ENCODE peak calls at places on chromosomes 4 and X, in seven cellular contexts. T is GM12892; X is iPS-NIHi11; H is KBM-7; Q is HS-5; F is ovary; E is stimulated activated CD4-positive, alpha-beta T cell treated with anti-CD3 and anti-CD28 coated beads, TNF-alpha, amount 100 ng/mL, for 1 hour. N is an unnamed sample.

GRCh38 chrX:73850124-73851013 is 287.4 kb downstream of the CHIC1 start:
- DNase-seq in T (no peak), X (peak), H (peak), E (no peak), F (peak), Q (no peak), N (no peak)

GRCh38 chr4:156303708-156304107 is 350.0 kb upstream of the CTSO start:
- DNase-seq in Q (no peak), F (no peak), T (no peak), E (no peak), H (no peak), X (no peak), N (no peak)

GRCh38 chr4:6660430-6660829 is 19.9 kb downstream of the MRFAP1 start:
- DNase-seq in T (no peak), Q (no peak), E (no peak), H (no peak), X (no peak), F (no peak), N (no peak)

GRCh38 chrX:9434151-9434550 is 30.7 kb upstream of the TBL1X start:
- DNase-seq in X (no peak), E (no peak), Q (no peak), H (no peak), F (no peak), T (no peak), N (no peak)

GRCh38 chr4:183729430-183730328 is 70.6 kb downstream of the TRAPPC11 start:
- DNase-seq in E (no peak), H (no peak), Q (no peak), T (no peak), F (no peak), X (no peak), N (no peak)

GRCh38 chr4:101355767-101356702 is 8.7 kb upstream of the PPP3CA start:
- DNase-seq in F (no peak), H (no peak), Q (peak), T (no peak), X (no peak), E (no peak), N (no peak)

GRCh38 chr4:106256190-106256589 is 59.8 kb downstream of the TBCK start:
- DNase-seq in Q (no peak), T (no peak), F (no peak), H (no peak), E (no peak), X (no peak), N (no peak)

GRCh38 chr4:4425119-4425690 is 38.3 kb downstream of the NSG1 start:
- DNase-seq in E (no peak), T (no peak), H (no peak), F (no peak), Q (no peak), X (no peak), N (no peak)

GRCh38 chrX:154490021-154490413 is 412 bp downstream of the SLC10A3 start:
- DNase-seq in T (no peak), F (peak), Q (no peak), E (no peak), H (peak), X (no peak), N (no peak)

GRCh38 chr4:110184124-110184790 is 14.2 kb downstream of the ELOVL6 start:
- DNase-seq in F (no peak), X (peak), E (no peak), T (no peak), Q (no peak), H (peak), N (no peak)

GRCh38 chr4:140856692-140857091 is 100.5 kb upstream of the TBC1D9 start:
- DNase-seq in X (peak), E (no peak), T (no peak), F (no peak), Q (peak), H (no peak), N (no peak)

GRCh38 chr4:146165840-146166239 is 9.7 kb upstream of the LSM6 start:
- DNase-seq in H (no peak), T (no peak), E (no peak), X (no peak), Q (peak), F (no peak), N (no peak)

GRCh38 chr4:107018336-107018735 is 17.8 kb downstream of the DKK2 start:
- DNase-seq in T (no peak), X (no peak), Q (no peak), H (no peak), F (no peak), E (no peak), N (no peak)

N was measured in activated CD4-positive, alpha-beta T cell treated with anti-CD3 and anti-CD28 coated beads, Interleukin-2, amount 50 U/mL, for 24 hours.